ENCODE peak calls at places on chromosomes 4 and X, in six cellular contexts. N is HL-60, J is HepG2, X is H1, D is SK-N-SH, L is GM12878. U is an unnamed sample.

GRCh38 chr4:8353912-8354453 is 84.4 kb downstream of the HTRA3 start:
- DNase-seq in J (no peak), L (no peak), X (no peak), D (no peak), N (no peak), U (no peak)

GRCh38 chr4:8832130-8832930 is 39.3 kb downstream of the HMX1 start:
- DNase-seq in J (no peak), X (peak), D (no peak), L (no peak), N (no peak), U (no peak)

GRCh38 chrX:70554523-70554922 is 109.9 kb downstream of the DLG3 start:
- DNase-seq in J (no peak), X (no peak), L (no peak), N (no peak), D (no peak), U (no peak)

GRCh38 chr4:24642941-24643628 is 58.7 kb upstream of the DHX15 start:
- DNase-seq in D (no peak), X (no peak), L (no peak), N (no peak), J (peak), U (no peak)

GRCh38 chr4:36251983-36252382 is 7.7 kb upstream of the ARAP2 start:
- DNase-seq in L (no peak), X (no peak), D (no peak), N (no peak), J (no peak), U (no peak)

GRCh38 chr4:160299608-160300007 is 1196.7 kb downstream of the RAPGEF2 start:
- DNase-seq in J (no peak), N (no peak), D (peak), L (no peak), X (no peak), U (no peak)

GRCh38 chr4:156865391-156865790 is 106.2 kb downstream of the PDGFC start:
- DNase-seq in L (no peak), J (no peak), D (no peak), X (no peak), N (no peak), U (no peak)

GRCh38 chr4:184392748-184393334 is 81.5 kb downstream of the IRF2 start:
- DNase-seq in J (no peak), L (no peak), D (no peak), N (peak), X (no peak), U (no peak)

GRCh38 chr4:153468587-153468986 is 2.4 kb downstream of the TMEM131L start:
- DNase-seq in J (no peak), N (no peak), D (peak), X (no peak), L (peak), U (no peak)

GRCh38 chr4:152102184-152103000 is 341.6 kb upstream of the GATB start:
- DNase-seq in N (no peak), D (no peak), L (no peak), J (peak), X (no peak), U (no peak)

GRCh38 chrX:96361844-96362243 is 322.8 kb upstream of the DIAPH2 start:
- DNase-seq in L (no peak), X (no peak), N (no peak), J (no peak), D (no peak), U (no peak)

GRCh38 chr4:56086073-56086521 is 137.4 kb downstream of the CEP135 start:
- DNase-seq in N (no peak), D (no peak), J (no peak), L (no peak), X (no peak), U (no peak)

GRCh38 chr4:80909938-80910337 is 120.6 kb upstream of the BMP3 start:
- DNase-seq in J (no peak), X (no peak), D (no peak), L (no peak), N (no peak), U (no peak)

GRCh38 chr4:177313263-177313662 is 3.6 kb downstream of the NEIL3 start:
- DNase-seq in D (no peak), N (no peak), J (no peak), L (no peak), X (no peak), U (no peak)

GRCh38 chrX:34300871-34301270 is 168.8 kb upstream of the FAM47A start:
- DNase-seq in J (peak), L (no peak), N (peak), X (no peak), D (peak), U (peak)

GRCh38 chr4:19711871-19712270 is 539.8 kb upstream of the SLIT2 start:
- DNase-seq in X (no peak), J (no peak), L (no peak), N (no peak), D (no peak), U (no peak)

GRCh38 chr4:139242511-139243051 is 37.4 kb downstream of the MGARP start:
- DNase-seq in L (no peak), N (no peak), X (no peak), D (no peak), J (no peak), U (no peak)

GRCh38 chr4:60817609-60818008 is 382.5 kb upstream of the ADGRL3 start:
- DNase-seq in X (no peak), N (no peak), J (no peak), D (no peak), L (no peak), U (no peak)

GRCh38 chrX:44733931-44734330 is 109.9 kb upstream of the DUSP21 start:
- DNase-seq in X (no peak), D (no peak), L (no peak), N (no peak), J (no peak), U (no peak)

GRCh38 chr4:181966084-181966483 is 277.1 kb upstream of the TENM3 start:
- DNase-seq in N (no peak), X (no peak), L (no peak), J (no peak), D (peak), U (no peak)

DNA sequence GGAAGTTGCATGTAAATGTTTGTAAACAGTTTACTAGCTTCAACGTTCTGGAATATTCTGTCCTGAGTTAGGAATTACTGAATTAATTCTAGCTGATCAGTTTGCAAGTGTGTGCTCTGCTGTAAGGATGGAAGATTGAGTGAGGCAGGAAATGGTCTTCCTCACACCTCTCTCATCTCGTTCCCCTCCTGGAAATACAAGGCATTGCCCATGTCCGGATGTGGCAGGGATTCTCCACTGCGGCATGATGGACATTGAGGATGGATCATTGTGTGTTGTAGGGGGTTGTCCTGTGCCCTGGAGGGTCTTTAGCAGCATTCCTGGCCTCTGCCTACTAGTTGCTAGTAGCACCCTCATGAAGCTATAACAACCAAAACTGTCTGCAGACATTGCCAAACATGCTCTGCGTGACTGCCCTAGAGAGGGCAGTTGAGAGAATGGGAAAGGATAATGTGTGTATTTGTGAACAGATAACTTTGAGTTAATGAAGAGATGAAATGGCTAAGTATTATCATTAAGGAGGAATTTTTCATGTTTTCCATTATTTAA is 12.6 kb downstream of the CA5B start:
- DNase-seq in N (no peak), D (no peak), L (no peak), J (no peak), X (no peak), U (no peak)
- TF ChIP-seq GABPA in N (no peak), D (no peak), L (no peak), J (no peak), X (no peak), U (no peak)

DNA sequence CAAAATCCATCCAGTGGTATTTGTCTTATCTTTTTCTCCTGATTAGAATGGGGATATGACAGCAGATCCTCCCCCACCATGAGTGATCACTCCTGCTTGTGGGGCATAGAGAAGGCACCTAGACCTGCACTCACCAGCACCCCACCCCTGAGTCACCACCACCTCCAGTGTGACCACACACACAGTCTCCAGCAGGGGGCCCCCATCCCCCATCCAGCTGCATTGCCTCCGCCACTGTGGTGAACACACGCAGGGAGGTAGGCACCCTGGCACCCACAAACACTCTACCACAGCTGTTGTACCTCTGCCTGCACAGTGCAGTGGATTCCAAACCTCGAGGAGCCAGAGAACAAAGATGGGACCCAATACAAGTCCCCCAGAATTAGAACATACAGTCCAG is 9.0 kb upstream of the MAGEA8 start:
- DNase-seq in D (peak), X (peak), J (peak), N (peak), L (peak), U (peak)
- TF ChIP-seq GABPA in D (no peak), X (no peak), J (no peak), N (no peak), L (no peak), U (no peak)

GRCh38 chr4:113141901-113142346 is 92.5 kb downstream of the ANK2 start:
- DNase-seq in J (peak), L (no peak), X (no peak), N (no peak), D (no peak), U (no peak)
- TF ChIP-seq GABPA in J (no peak), L (no peak), X (no peak), N (no peak), D (no peak), U (no peak)

DNA sequence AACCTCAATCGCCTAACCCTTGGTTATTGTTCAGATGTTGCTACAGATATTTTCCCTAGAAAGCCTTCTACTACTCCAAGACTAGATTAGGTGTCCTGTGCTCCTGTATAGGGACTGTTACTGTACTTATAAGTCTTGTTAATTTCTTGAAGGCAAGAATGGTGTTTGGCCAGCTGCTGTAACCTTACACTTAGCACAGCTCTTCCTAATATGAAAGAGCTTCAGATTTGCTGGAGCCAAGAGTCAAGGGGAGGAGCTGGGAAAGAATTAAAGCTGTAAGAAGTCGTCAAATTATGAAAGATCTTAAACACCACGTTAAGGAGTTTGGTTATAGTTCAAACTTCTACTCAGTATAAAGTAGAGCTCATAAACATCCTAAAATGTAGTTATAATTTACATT is 245.9 kb upstream of the TLL1 start:
- DNase-seq in J (no peak), X (no peak), N (no peak), L (no peak), D (no peak), U (no peak)
- TF ChIP-seq GABPA in J (no peak), X (no peak), N (no peak), L (no peak), D (no peak), U (no peak)

DNA sequence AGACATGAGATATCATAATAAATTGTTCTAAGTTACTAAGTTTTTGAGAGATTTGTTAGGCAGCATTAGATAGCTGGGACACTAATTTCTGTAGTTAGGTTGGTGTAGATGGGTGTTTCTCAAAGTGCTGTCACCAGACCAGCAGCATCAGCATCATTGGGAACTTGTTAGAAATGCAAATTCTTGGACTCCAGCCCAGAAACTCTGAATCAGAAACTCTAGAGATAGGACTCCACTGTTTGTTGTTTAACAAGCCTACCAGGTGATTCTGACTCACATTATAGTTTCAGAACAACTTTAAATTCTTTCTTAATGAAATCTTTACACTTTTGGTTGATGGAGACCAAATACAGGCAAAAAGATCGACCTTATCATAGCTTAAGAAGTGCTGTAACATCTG is 173.7 kb downstream of the PABPC4L start:
- DNase-seq in L (no peak), J (no peak), D (no peak), N (no peak), X (no peak), U (no peak)
- TF ChIP-seq GABPA in L (no peak), J (no peak), D (no peak), N (no peak), X (no peak), U (no peak)